ENCODE peak calls at places on chromosome 5, in seven cellular contexts. Y, W, O, Z, A, F and J are unnamed samples.

GRCh38 chr5:96778409-96778808 is 29.3 kb downstream of the ERAP1 start:
- DNase-seq in A (no peak), W (no peak), F (no peak), O (no peak), Y (no peak), Z (no peak), J (no peak)

GRCh38 chr5:137888489-137888874 is 775 bp upstream of the PKD2L2 start:
- DNase-seq in F (no peak), A (no peak), O (no peak), Y (no peak), W (no peak), Z (no peak), J (no peak)

GRCh38 chr5:139593716-139594319 is 32.7 kb downstream of the UBE2D2 start:
- DNase-seq in O (no peak), Z (no peak), A (no peak), F (no peak), W (no peak), Y (no peak), J (no peak)

GRCh38 chr5:57887851-57888621 is 405.4 kb upstream of the ACTBL2 start:
- DNase-seq in O (peak; percentile 77), W (peak; percentile 49), Z (no peak), A (peak; percentile 4), F (peak; percentile 72), Y (no peak), J (no peak)

GRCh38 chr5:68911840-68912690 is 181.7 kb upstream of the SLC30A5 start:
- DNase-seq in F (no peak), W (peak; percentile 39), A (no peak), Y (no peak), Z (no peak), O (peak; percentile 2), J (no peak)

GRCh38 chr5:39501403-39501802 is 76.6 kb upstream of the DAB2 start:
- DNase-seq in Y (no peak), W (no peak), Z (peak; percentile 65), A (no peak), O (no peak), F (no peak), J (no peak)

GRCh38 chr5:10451137-10451824 is 9.6 kb downstream of the ROPN1L start:
- DNase-seq in O (no peak), F (peak; percentile 43), W (no peak), A (no peak), Z (no peak), Y (no peak), J (no peak)

GRCh38 chr5:151107084-151107483 is 26.2 kb upstream of the TNIP1 start:
- DNase-seq in A (no peak), O (no peak), F (no peak), Y (no peak), Z (no peak), W (no peak), J (no peak)

GRCh38 chr5:35598707-35599370 is 18.8 kb upstream of the SPEF2 start:
- DNase-seq in F (peak; percentile 81), O (peak; percentile 12), W (peak; percentile 21), Z (no peak), Y (no peak), A (peak; percentile 18), J (no peak)

GRCh38 chr5:124521461-124522230 is 224.8 kb downstream of the ZNF608 start:
- DNase-seq in Z (no peak), O (no peak), F (no peak), W (no peak), Y (no peak), A (no peak), J (no peak)

GRCh38 chr5:75034137-75034739 is 18.1 kb downstream of the GCNT4 start:
- DNase-seq in O (no peak), Y (no peak), Z (no peak), F (no peak), A (no peak), W (no peak), J (peak; percentile 58)

GRCh38 chr5:95760291-95761191 is 29.4 kb downstream of the RHOBTB3 start:
- DNase-seq in W (peak; percentile 45), Y (no peak), F (no peak), Z (no peak), A (peak; percentile 71), O (no peak), J (peak; percentile 44)

GRCh38 chr5:125233944-125234343 is 487.5 kb upstream of the ZNF608 start:
- DNase-seq in W (no peak), F (no peak), Z (no peak), A (no peak), Y (no peak), O (no peak), J (no peak)

GRCh38 chr5:61744690-61745619 is 412.9 kb downstream of the ZSWIM6 start:
- DNase-seq in A (no peak), W (peak; percentile 21), Z (no peak), F (no peak), O (no peak), Y (no peak), J (no peak)

GRCh38 chr5:179294891-179295777 is 50.1 kb downstream of the ADAMTS2 start:
- DNase-seq in Y (no peak), A (no peak), W (no peak), Z (peak; percentile 31), F (no peak), O (no peak), J (no peak)

GRCh38 chr5:169728-170094 is 21.6 kb upstream of the LRRC14B start:
- DNase-seq in Z (no peak), W (no peak), Y (no peak), O (no peak), F (no peak), A (no peak), J (no peak)

GRCh38 chr5:25027016-25027415 is 382.2 kb upstream of the CDH10 start:
- DNase-seq in A (no peak), Y (no peak), W (no peak), Z (no peak), O (no peak), F (no peak), J (no peak)

GRCh38 chr5:102271759-102272158 is 24.3 kb downstream of the SLCO4C1 start:
- DNase-seq in A (no peak), W (peak; percentile 11), Z (no peak), O (no peak), F (no peak), Y (no peak), J (no peak)

GRCh38 chr5:80275347-80275746 is 19.5 kb upstream of the SERINC5 start:
- DNase-seq in A (peak; percentile 70), W (peak; percentile 69), F (peak; percentile 64), Z (no peak), Y (no peak), O (peak; percentile 54), J (peak; percentile 50)

GRCh38 chr5:94788527-94788926 is 170.1 kb downstream of the SLF1 start:
- DNase-seq in F (no peak), Y (no peak), O (no peak), Z (no peak), A (no peak), W (no peak), J (no peak)

GRCh38 chr5:90994796-90995195 is 388.3 kb downstream of the ARRDC3 start:
- DNase-seq in W (no peak), Y (no peak), F (no peak), Z (no peak), O (no peak), A (no peak), J (no peak)
- H3K4me1 ChIP-seq in W (no peaks in the 10 kb centered on the region), Y (no peaks in the 10 kb centered on the region), F (no peaks in the 10 kb centered on the region), Z (no peaks in the 10 kb centered on the region), O (no peaks in the 10 kb centered on the region), A (no peaks in the 10 kb centered on the region), J (no peaks in the 10 kb centered on the region)

GRCh38 chr5:155481182-155481581 is 467.6 kb downstream of the KIF4B start:
- DNase-seq in A (no peak), O (no peak), W (no peak), Z (no peak), F (no peak), Y (no peak), J (no peak)
- H3K4me1 ChIP-seq in A (no peaks in the 10 kb centered on the region), O (no peaks in the 10 kb centered on the region), W (no peaks in the 10 kb centered on the region), Z (no peaks in the 10 kb centered on the region), F (peaks cover 2% of the 10 kb centered on the region), Y (no peaks in the 10 kb centered on the region), J (no peaks in the 10 kb centered on the region)

GRCh38 chr5:54905942-54906537 is 79.4 kb downstream of the ESM1 start:
- DNase-seq in Y (peak; percentile 16), F (peak; percentile 88), W (peak; percentile 75), A (peak; percentile 41), O (peak; percentile 78), Z (peak; percentile 60), J (peak; percentile 31)

GRCh38 chr5:54909126-54909525 is 76.3 kb downstream of the ESM1 start:
- DNase-seq in F (no peak), O (no peak), Z (no peak), A (no peak), W (no peak), Y (no peak), J (no peak)

GRCh38 chr5:54904425-54904824 is 81.0 kb downstream of the ESM1 start:
- DNase-seq in F (peak; percentile 63), Z (no peak), W (peak; percentile 65), Y (no peak), O (peak; percentile 66), A (no peak), J (no peak)

GRCh38 chr5:54902817-54903473 is 82.4 kb downstream of the ESM1 start:
- DNase-seq in A (peak; percentile 31), Y (no peak), W (no peak), Z (no peak), O (no peak), F (no peak), J (peak; percentile 10)

DNA sequence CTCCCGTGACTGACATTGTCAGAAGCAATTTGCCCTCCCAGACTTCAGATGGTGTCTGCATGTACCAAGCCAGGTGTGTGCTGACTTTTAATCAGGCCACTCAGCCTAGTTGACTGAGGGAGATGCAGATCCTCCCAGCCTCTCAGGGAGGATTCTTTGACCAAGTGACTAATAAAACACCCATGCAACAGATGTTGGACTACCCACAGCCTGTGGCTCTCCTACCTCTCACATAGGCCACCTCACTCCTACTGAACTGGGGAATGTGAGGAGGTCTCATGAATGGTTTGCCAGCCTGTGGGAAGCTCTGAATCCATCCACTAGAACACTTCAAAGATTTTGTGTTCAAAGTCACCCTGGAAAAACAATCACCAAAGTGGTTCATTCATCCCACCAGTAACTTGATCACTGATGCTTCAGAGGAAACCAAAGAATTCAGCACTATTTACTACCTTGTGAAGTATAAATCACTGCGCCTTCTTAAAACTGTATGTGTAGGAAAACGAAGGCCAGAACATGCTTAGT is 80.1 kb downstream of the ESM1 start:
- DNase-seq in W (no peak), F (peak; percentile 48), A (no peak), Z (no peak), O (no peak), Y (no peak), J (no peak)
- H3K4me1 ChIP-seq in W (no peaks in the 10 kb centered on the region), F (peaks cover 4% of the 10 kb centered on the region), A (peaks cover 4% of the 10 kb centered on the region), Z (no peaks in the 10 kb centered on the region), O (no peaks in the 10 kb centered on the region), Y (no peaks in the 10 kb centered on the region), J (peaks cover 7% of the 10 kb centered on the region)

DNA sequence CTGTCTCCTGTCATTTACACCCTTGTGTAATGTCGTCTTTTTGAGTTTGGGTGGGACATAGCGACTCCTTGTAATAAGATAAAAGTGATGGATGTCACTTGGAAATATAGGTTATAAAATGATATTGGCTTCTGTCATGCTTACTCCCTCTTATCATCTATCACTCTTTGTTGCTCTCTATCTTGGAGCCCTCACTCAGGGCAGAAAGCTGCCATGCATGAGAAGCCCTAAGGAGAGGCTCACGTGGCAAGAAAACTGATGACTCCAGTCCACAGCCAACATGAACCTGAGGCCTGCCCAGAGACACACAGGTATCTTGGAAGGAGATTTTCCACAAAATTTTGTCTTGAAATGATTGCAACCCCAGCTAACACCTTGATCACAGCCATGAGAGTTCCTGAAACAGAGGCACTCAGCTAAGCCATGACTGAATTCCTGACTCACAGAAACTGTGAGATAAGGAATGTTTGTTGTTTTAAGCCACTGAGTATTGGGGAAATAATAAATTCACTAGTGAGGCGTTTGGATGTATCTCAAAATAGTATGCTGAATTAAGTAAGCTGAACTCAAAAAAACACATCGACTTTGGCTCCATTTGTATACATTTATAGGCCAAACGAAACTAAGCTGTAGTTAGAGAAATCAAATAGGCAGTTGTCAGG is 216.7 kb downstream of the CDH18 start:
- DNase-seq in W (no peak), F (peak; percentile 55), Z (no peak), Y (no peak), O (peak; percentile 32), A (no peak), J (no peak)
- H3K4me1 ChIP-seq in W (no peaks in the 10 kb centered on the region), F (peaks cover 8% of the 10 kb centered on the region), Z (no peaks in the 10 kb centered on the region), Y (no peaks in the 10 kb centered on the region), O (peaks cover 10% of the 10 kb centered on the region), A (no peaks in the 10 kb centered on the region), J (no peaks in the 10 kb centered on the region)